ENCODE peak calls at places on chromosome 16, in ten cellular contexts. Z is psoas muscle; E is heart right ventricle; R is thoracic aorta; D is pancreas; I is fibroblast of lung; B is mesendoderm; Y is CD8-positive, alpha-beta T cell; Q is tibial artery; S is HAP-1. L is an unnamed sample. For H3K4me1, the result is how much of the 10 kb centered on the place peaks cover.

GRCh38 chr16:88303405-88303804 is 79.4 kb upstream of the ZNF469 start:
- DNase-seq in Z (no peak), E (no peak), R (no peak), D (no peak), I (no peak), B (no peak), Y (no peak), Q (no peak), S (no peak), L (no peak)

GRCh38 chr16:85658504-85659326 is 30.0 kb downstream of the GINS2 start:
- DNase-seq in Z (peak), E (no peak), R (no peak), D (no peak), I (no peak), B (no peak), Y (no peak), Q (no peak), S (no peak), L (no peak)

GRCh38 chr16:70761656-70762055 is 39.3 kb downstream of the VAC14 start:
- DNase-seq in Z (no peak), E (no peak), R (no peak), D (no peak), I (no peak), B (no peak), Y (no peak), Q (no peak), S (no peak), L (no peak)

GRCh38 chr16:83967091-83967490 is 953 bp upstream of the NECAB2 start:
- DNase-seq in Z (no peak), E (no peak), R (no peak), D (no peak), I (no peak), B (no peak), Y (no peak), Q (no peak), S (no peak), L (no peak)

GRCh38 chr16:86464044-86464443 is 46.3 kb upstream of the FOXF1 start:
- DNase-seq in Z (no peak), E (no peak), R (no peak), D (no peak), I (no peak), B (no peak), Y (no peak), Q (no peak), S (no peak), L (no peak)

GRCh38 chr16:30666681-30667080 is 8.4 kb downstream of the FBRS start:
- DNase-seq in Z (no peak), E (no peak), R (no peak), D (no peak), I (no peak), B (no peak), Y (no peak), Q (no peak), S (no peak), L (no peak)

GRCh38 chr16:1033128-1033679 is 39.3 kb upstream of the SSTR5 start:
- DNase-seq in Z (no peak), E (no peak), R (no peak), D (no peak), I (no peak), B (no peak), Y (no peak), Q (no peak), S (no peak), L (no peak)

GRCh38 chr16:84741351-84741791 is 41.6 kb downstream of the USP10 start:
- DNase-seq in Z (no peak), E (no peak), R (no peak), D (no peak), I (peak), B (no peak), Y (no peak), Q (no peak), S (no peak), L (no peak)

GRCh38 chr16:27922433-27922832 is 141.1 kb downstream of the GSG1L start:
- DNase-seq in Z (no peak), E (no peak), R (no peak), D (no peak), I (no peak), B (peak), Y (no peak), Q (no peak), S (no peak), L (no peak)

GRCh38 chr16:22257440-22257839 is 39.8 kb upstream of the POLR3E start:
- DNase-seq in Z (no peak), E (no peak), R (no peak), D (no peak), I (no peak), B (no peak), Y (no peak), Q (no peak), S (no peak), L (no peak)

GRCh38 chr16:17261197-17261858 is 209.4 kb downstream of the XYLT1 start:
- DNase-seq in Z (no peak), E (no peak), R (no peak), D (no peak), I (no peak), B (peak), Y (no peak), Q (no peak), S (no peak), L (no peak)

GRCh38 chr16:50627419-50627818 is 53.7 kb downstream of the SNX20 start:
- DNase-seq in Z (no peak), E (peak), R (peak), D (no peak), I (peak), B (peak), Y (peak), Q (peak), S (no peak), L (no peak)

GRCh38 chr16:21663889-21664647 is at the start of gene OTOA:
- DNase-seq in Z (no peak), E (no peak), R (no peak), D (no peak), I (no peak), B (peak), Y (no peak), Q (no peak), S (no peak), L (peak)

GRCh38 chr16:87682852-87683399 is 80.6 kb downstream of the JPH3 start:
- DNase-seq in Z (no peak), E (no peak), R (no peak), D (no peak), I (no peak), B (no peak), Y (no peak), Q (no peak), S (no peak), L (no peak)

GRCh38 chr16:50653056-50653455 is 28.1 kb downstream of the SNX20 start:
- DNase-seq in Z (no peak), E (no peak), R (no peak), D (no peak), I (no peak), B (peak), Y (no peak), Q (no peak), S (no peak), L (no peak)

GRCh38 chr16:89716493-89716892 is 4.2 kb downstream of the VPS9D1 start:
- DNase-seq in Z (no peak), E (no peak), R (no peak), D (no peak), I (no peak), B (no peak), Y (no peak), Q (no peak), S (no peak), L (no peak)

GRCh38 chr16:29777576-29778360 is at the start of gene ZG16:
- DNase-seq in Z (no peak), E (no peak), R (no peak), D (peak), I (no peak), B (no peak), Y (no peak), Q (no peak), S (no peak), L (no peak)

GRCh38 chr16:84726670-84727467 is 27.1 kb downstream of the USP10 start:
- DNase-seq in Z (no peak), E (no peak), R (no peak), D (no peak), I (no peak), B (no peak), Y (no peak), Q (no peak), S (no peak), L (no peak)

GRCh38 chr16:11792404-11793260 is 4.4 kb downstream of the ZC3H7A start:
- DNase-seq in Z (peak), E (no peak), R (no peak), D (peak), I (no peak), B (no peak), Y (no peak), Q (no peak), S (no peak), L (peak)

GRCh38 chr16:52035406-52035805 is 511.5 kb downstream of the TOX3 start:
- DNase-seq in Z (no peak), E (no peak), R (no peak), D (no peak), I (no peak), B (no peak), Y (no peak), Q (no peak), S (no peak), L (no peak)

GRCh38 chr16:13866073-13866472 is 53.9 kb upstream of the ERCC4 start:
- DNase-seq in Z (peak), E (peak), R (no peak), D (peak), I (peak), B (peak), Y (peak), Q (peak), S (peak), L (peak)

GRCh38 chr16:83779881-83780280 is 27.9 kb upstream of the HSBP1 start:
- DNase-seq in Z (no peak), E (no peak), R (no peak), D (no peak), I (peak), B (no peak), Y (no peak), Q (no peak), S (no peak), L (no peak)

GRCh38 chr16:68064791-68065365 is 20.3 kb upstream of the NFATC3 start:
- DNase-seq in Z (peak), E (peak), R (no peak), D (peak), I (peak), B (peak), Y (peak), Q (peak), S (peak), L (peak)

GRCh38 chr16:68065716-68066305 is 19.4 kb upstream of the NFATC3 start:
- DNase-seq in Z (no peak), E (no peak), R (no peak), D (no peak), I (peak), B (no peak), Y (no peak), Q (no peak), S (no peak), L (no peak)

GRCh38 chr16:68059804-68060203 is 25.4 kb upstream of the NFATC3 start:
- DNase-seq in Z (no peak), E (no peak), R (no peak), D (no peak), I (no peak), B (no peak), Y (no peak), Q (no peak), S (no peak), L (no peak)

GRCh38 chr16:68061396-68061795 is 23.8 kb upstream of the NFATC3 start:
- DNase-seq in Z (no peak), E (no peak), R (no peak), D (no peak), I (no peak), B (no peak), Y (no peak), Q (no peak), S (no peak), L (no peak)

DNA sequence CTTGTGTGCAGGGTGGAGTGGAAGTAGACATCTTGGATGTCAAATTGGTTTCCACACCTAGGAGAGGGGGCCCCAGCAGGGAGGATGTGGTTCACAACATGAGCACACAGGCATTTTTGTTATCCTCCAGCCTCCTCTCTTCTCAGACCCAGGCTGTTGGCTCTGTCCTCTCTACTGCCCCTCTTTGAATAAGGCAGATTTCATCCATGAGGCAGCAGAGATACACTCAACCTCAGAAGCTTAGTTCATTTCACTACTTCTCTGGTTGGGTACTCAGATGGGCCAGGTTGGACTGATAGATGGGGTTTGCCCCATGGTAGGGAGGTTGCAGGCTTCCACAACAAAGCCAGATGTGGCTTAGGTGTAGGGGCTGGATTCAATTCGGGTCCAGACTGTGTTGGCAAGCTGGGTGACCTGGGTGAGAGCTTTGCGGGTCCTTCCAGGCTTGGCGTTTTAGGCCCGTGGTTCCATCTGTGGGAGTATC is 22.2 kb upstream of the NFATC3 start:
- DNase-seq in Z (no peak), E (no peak), R (no peak), D (no peak), I (no peak), B (no peak), Y (no peak), Q (no peak), S (no peak), L (peak)
- H3K4me1 ChIP-seq in Z (under half), E (under half), R (under half), D (under half), I (under half), B (under half), Y (half or more), Q (under half), S (under half), L (half or more)

GRCh38 chr16:2815299-2815771 is 1.7 kb upstream of the PRSS21 start:
- DNase-seq in Z (no peak), E (no peak), R (no peak), D (no peak), I (no peak), B (no peak), Y (no peak), Q (no peak), S (no peak), L (no peak)

GRCh38 chr16:2818278-2818876 is 1.3 kb downstream of the PRSS21 start:
- DNase-seq in Z (no peak), E (no peak), R (no peak), D (no peak), I (no peak), B (no peak), Y (no peak), Q (peak), S (no peak), L (no peak)

GRCh38 chr16:2817496-2818277 is 650 bp downstream of the PRSS21 start:
- DNase-seq in Z (no peak), E (no peak), R (no peak), D (no peak), I (no peak), B (no peak), Y (no peak), Q (peak), S (no peak), L (no peak)

GRCh38 chr16:2814757-2815298 is 2.2 kb upstream of the PRSS21 start:
- DNase-seq in Z (no peak), E (no peak), R (no peak), D (no peak), I (no peak), B (no peak), Y (no peak), Q (no peak), S (no peak), L (no peak)

DNA sequence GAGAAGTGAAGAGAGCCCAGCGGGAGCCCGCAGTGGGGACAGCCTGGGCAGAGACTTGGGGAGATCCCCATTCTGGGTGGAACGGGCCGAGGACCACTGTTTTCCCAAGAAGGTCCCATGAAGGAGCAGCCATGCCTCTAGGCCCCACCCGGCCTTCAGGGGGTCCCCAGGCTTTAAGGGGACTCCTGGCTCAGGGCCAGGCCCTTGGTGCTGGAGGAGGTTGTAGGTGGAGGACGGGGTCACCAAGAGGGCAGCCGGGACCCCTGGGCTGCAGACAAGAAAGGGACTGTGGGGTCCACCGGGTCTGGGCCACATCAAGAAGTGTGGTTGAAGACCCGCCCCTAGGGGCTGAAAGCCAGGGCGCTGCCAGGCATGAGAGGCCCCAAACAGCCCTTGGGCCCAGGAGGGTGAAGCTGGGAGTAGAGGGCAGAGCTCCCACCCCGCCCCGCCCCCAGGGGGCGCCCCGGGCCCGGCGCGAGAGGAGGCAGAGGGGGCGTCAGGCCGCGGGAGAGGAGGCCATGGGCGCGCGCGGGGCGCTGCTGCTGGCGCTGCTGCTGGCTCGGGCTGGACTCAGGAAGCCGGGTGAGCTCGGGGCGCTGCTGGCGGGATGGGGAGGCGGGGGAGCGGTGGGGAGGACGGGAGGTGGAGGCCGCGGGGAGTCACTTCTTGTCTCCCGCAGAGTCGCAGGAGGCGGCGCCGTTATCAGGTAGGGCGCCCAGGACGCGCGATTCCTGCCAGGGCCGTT is at the start of gene PRSS21:
- DNase-seq in Z (no peak), E (no peak), R (no peak), D (no peak), I (no peak), B (no peak), Y (no peak), Q (no peak), S (no peak), L (peak)
- H3K4me3 ChIP-seq in Z (no peak), E (no peak), R (no peak), D (no peak), I (no peak), B (no peak), Y (no peak), Q (no peak), S (no peak), L (no peak)

GRCh38 chr16:81562926-81563325 is 118.3 kb downstream of the CMIP start:
- DNase-seq in Z (no peak), E (no peak), R (no peak), D (no peak), I (no peak), B (no peak), Y (no peak), Q (no peak), S (no peak), L (no peak)
- H3K4me1 ChIP-seq in Z (under half), E (under half), R (under half), D (under half), I (under half), B (under half), Y (under half), Q (under half), S (under half), L (under half)

GRCh38 chr16:67248401-67249177 is at the start of gene SLC9A5:
- DNase-seq in Z (peak), E (no peak), R (no peak), D (no peak), I (no peak), B (no peak), Y (no peak), Q (no peak), S (no peak), L (peak)

GRCh38 chr16:67246945-67247697 is at the start of gene FHOD1:
- DNase-seq in Z (peak), E (peak), R (peak), D (peak), I (peak), B (peak), Y (peak), Q (peak), S (peak), L (peak)

GRCh38 chr16:67249762-67250327 is 1.1 kb downstream of the SLC9A5 start:
- DNase-seq in Z (peak), E (no peak), R (no peak), D (no peak), I (no peak), B (no peak), Y (no peak), Q (no peak), S (no peak), L (no peak)

GRCh38 chr16:67247698-67248400 is 568 bp upstream of the FHOD1 start:
- DNase-seq in Z (no peak), E (no peak), R (no peak), D (no peak), I (no peak), B (no peak), Y (no peak), Q (no peak), S (no peak), L (no peak)

DNA sequence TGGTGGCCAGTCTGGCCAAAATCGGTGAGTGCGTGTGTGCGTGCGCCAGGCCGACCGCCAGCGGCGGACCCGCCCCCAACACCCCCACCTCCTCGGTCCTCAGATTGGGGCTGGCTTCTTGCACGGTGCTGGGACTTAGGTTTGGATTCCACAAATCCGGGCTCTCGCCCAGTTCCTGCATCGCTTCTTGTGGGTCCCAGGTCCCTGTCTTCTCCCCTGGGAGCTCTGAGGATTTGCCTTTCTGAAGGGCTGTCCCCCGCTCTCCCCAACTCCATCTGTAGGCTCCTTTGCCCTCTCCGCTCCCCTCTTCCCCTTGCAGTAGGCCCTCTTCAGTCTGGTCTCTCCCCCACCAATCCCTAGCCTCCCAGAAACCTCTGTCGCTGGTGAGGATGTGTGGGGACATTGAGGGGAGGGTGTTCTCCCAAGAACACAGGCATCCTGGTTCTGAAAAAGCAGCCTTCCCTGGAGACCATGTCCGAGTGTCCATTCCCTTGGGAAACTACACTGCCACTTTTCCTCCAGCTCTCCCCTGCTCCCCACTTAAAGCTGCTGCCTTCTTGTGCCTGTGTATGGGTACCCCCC is 490 bp downstream of the SLC9A5 start:
- DNase-seq in Z (peak), E (no peak), R (no peak), D (no peak), I (no peak), B (no peak), Y (no peak), Q (no peak), S (no peak), L (no peak)
- H3K4me3 ChIP-seq in Z (peak), E (peak), R (peak), D (peak), I (peak), B (peak), Y (peak), Q (peak), S (no peak), L (peak)

GRCh38 chr16:8862309-8863130 is 6.3 kb downstream of the CARHSP1 start:
- DNase-seq in Z (peak), E (no peak), R (no peak), D (no peak), I (no peak), B (no peak), Y (no peak), Q (no peak), S (no peak), L (no peak)
- H3K4me1 ChIP-seq in Z (under half), E (half or more), R (under half), D (half or more), I (under half), B (under half), Y (under half), Q (half or more), S (under half), L (under half)

GRCh38 chr16:76474048-76474447 is 196.8 kb downstream of the CNTNAP4 start:
- DNase-seq in Z (no peak), E (no peak), R (no peak), D (no peak), I (no peak), B (peak), Y (no peak), Q (no peak), S (no peak), L (no peak)
- H3K4me3 ChIP-seq in Z (no peak), E (no peak), R (no peak), D (no peak), I (no peak), B (no peak), Y (no peak), Q (no peak), S (no peak), L (no peak)

GRCh38 chr16:57998992-57999365 is 1.5 kb downstream of the ZNF319 start:
- DNase-seq in Z (no peak), E (no peak), R (no peak), D (no peak), I (no peak), B (no peak), Y (no peak), Q (no peak), S (no peak), L (no peak)
- H3K4me1 ChIP-seq in Z (under half), E (under half), R (under half), D (under half), I (under half), B (under half), Y (half or more), Q (under half), S (under half), L (half or more)

GRCh38 chr16:78461496-78461938 is 362.1 kb downstream of the WWOX start:
- DNase-seq in Z (no peak), E (no peak), R (no peak), D (no peak), I (peak), B (no peak), Y (no peak), Q (no peak), S (no peak), L (no peak)

GRCh38 chr16:78460428-78460827 is 361.0 kb downstream of the WWOX start:
- DNase-seq in Z (no peak), E (no peak), R (no peak), D (no peak), I (no peak), B (no peak), Y (no peak), Q (no peak), S (no peak), L (no peak)

GRCh38 chr16:78461087-78461486 is 361.6 kb downstream of the WWOX start:
- DNase-seq in Z (no peak), E (no peak), R (no peak), D (no peak), I (no peak), B (no peak), Y (no peak), Q (no peak), S (no peak), L (no peak)

GRCh38 chr16:78463591-78463990 is 364.1 kb downstream of the WWOX start:
- DNase-seq in Z (no peak), E (no peak), R (no peak), D (no peak), I (no peak), B (no peak), Y (no peak), Q (no peak), S (no peak), L (no peak)

GRCh38 chr16:78462261-78463208 is 363.1 kb downstream of the WWOX start:
- DNase-seq in Z (no peak), E (no peak), R (no peak), D (no peak), I (no peak), B (no peak), Y (no peak), Q (no peak), S (no peak), L (no peak)
- H3K4me3 ChIP-seq in Z (no peak), E (no peak), R (peak), D (no peak), I (no peak), B (no peak), Y (no peak), Q (peak), S (no peak), L (no peak)